ENCODE peak calls at places on chromosomes 6 and 20, in seven cellular contexts. C is nucleus accumbens, B is NCI-H774, U is NCI-H524, Q is iris pigment epithelial cell, I is fibroblast of gingiva, N is NCI-H1417. E is an unnamed sample.

GRCh38 chr6:52310932-52311331 is 26.4 kb upstream of the MCM3 start:
- DNase-seq in B (no peak), C (peak), N (no peak), U (no peak), Q (no peak), I (no peak), E (no peak)

GRCh38 chr20:46132705-46133120 is 14.6 kb downstream of the CD40 start:
- DNase-seq in I (peak), B (peak), Q (peak), C (peak), N (peak), U (peak), E (peak)

GRCh38 chr6:63802606-63803206 is 167.1 kb downstream of the PHF3 start:
- DNase-seq in Q (peak), I (peak), B (peak), N (no peak), U (no peak), C (no peak), E (no peak)

GRCh38 chr6:144383336-144383735 is 98.2 kb downstream of the UTRN start:
- DNase-seq in N (no peak), C (no peak), U (no peak), B (no peak), Q (no peak), I (no peak), E (no peak)

GRCh38 chr6:92586236-92586977 is 833.0 kb downstream of the EPHA7 start:
- DNase-seq in U (no peak), Q (no peak), B (no peak), N (no peak), C (no peak), I (no peak), E (no peak)

GRCh38 chr6:89198235-89198634 is 18.9 kb downstream of the GABRR1 start:
- DNase-seq in Q (no peak), I (no peak), U (no peak), C (no peak), N (no peak), B (no peak), E (no peak)

GRCh38 chr6:43990275-43990626 is 137.0 kb downstream of the MRPL14 start:
- DNase-seq in B (no peak), N (no peak), U (no peak), I (no peak), C (no peak), Q (no peak), E (no peak)

GRCh38 chr20:52261792-52262191 is 70.2 kb upstream of the ZFP64 start:
- DNase-seq in B (no peak), U (no peak), C (no peak), I (no peak), N (no peak), Q (no peak), E (no peak)

GRCh38 chr6:125101128-125101527 is 52.4 kb upstream of the TPD52L1 start:
- DNase-seq in Q (no peak), U (no peak), B (no peak), C (no peak), N (no peak), I (no peak), E (no peak)

GRCh38 chr6:117441824-117442264 is 16.1 kb upstream of the ROS1 start:
- DNase-seq in B (no peak), U (no peak), I (peak), Q (peak), C (no peak), N (no peak), E (no peak)

GRCh38 chr6:96101564-96101963 is 85.8 kb downstream of the FUT9 start:
- DNase-seq in N (no peak), B (no peak), U (no peak), I (no peak), Q (no peak), C (no peak), E (no peak)

GRCh38 chr6:8006208-8006607 is 58.0 kb downstream of the BLOC1S5 start:
- DNase-seq in N (no peak), I (peak), U (no peak), C (no peak), B (no peak), Q (peak), E (no peak)

GRCh38 chr20:34397096-34397495 is 34.0 kb downstream of the ITCH start:
- DNase-seq in C (no peak), U (no peak), I (no peak), B (no peak), Q (peak), N (no peak), E (no peak)

GRCh38 chr20:1965520-1966278 is 28.2 kb downstream of the PDYN start:
- DNase-seq in I (peak), U (peak), N (peak), Q (peak), B (peak), C (peak), E (peak)

GRCh38 chr6:13261464-13261994 is 66.8 kb downstream of the TBC1D7 start:
- DNase-seq in U (no peak), I (no peak), C (no peak), N (no peak), B (no peak), Q (no peak), E (no peak)

GRCh38 chr20:24102290-24102689 is 113.7 kb upstream of the GGTLC1 start:
- DNase-seq in B (no peak), I (no peak), Q (no peak), U (peak), N (no peak), C (no peak), E (peak)

GRCh38 chr20:53750827-53751393 is 157.3 kb upstream of the ZNF217 start:
- DNase-seq in B (no peak), U (no peak), I (peak), N (no peak), Q (peak), C (no peak), E (peak)

GRCh38 chr6:73308712-73309533 is 45.2 kb downstream of the DPPA5 start:
- DNase-seq in B (no peak), C (no peak), Q (no peak), N (peak), U (no peak), I (no peak), E (no peak)

GRCh38 chr6:134642217-134642616 is 307.7 kb downstream of the ALDH8A1 start:
- DNase-seq in U (no peak), B (no peak), I (peak), N (no peak), C (no peak), Q (no peak), E (no peak)

GRCh38 chr6:89830385-89830809 is 717 bp downstream of the CASP8AP2 start:
- DNase-seq in C (no peak), I (no peak), U (no peak), N (peak), Q (no peak), B (no peak), E (no peak)

GRCh38 chr6:26329763-26330511 is 35.1 kb upstream of the BTN3A2 start:
- DNase-seq in C (no peak), U (peak), Q (peak), I (peak), N (peak), B (peak), E (peak)

GRCh38 chr20:19466204-19466928 is 253.9 kb downstream of the SLC24A3 start:
- DNase-seq in I (no peak), Q (no peak), N (no peak), C (no peak), U (no peak), B (no peak), E (no peak)

GRCh38 chr6:61867635-61868034 is 418.4 kb downstream of the KHDRBS2 start:
- DNase-seq in B (no peak), N (no peak), Q (no peak), U (no peak), I (no peak), C (no peak), E (no peak)

GRCh38 chr6:116251568-116252384 is 2.1 kb downstream of the TSPYL4 start:
- DNase-seq in U (no peak), N (no peak), C (no peak), I (peak), B (no peak), Q (peak), E (no peak)

GRCh38 chr6:5122504-5123112 is 37.5 kb downstream of the PPP1R3G start:
- DNase-seq in N (no peak), U (no peak), I (no peak), B (no peak), C (no peak), Q (no peak), E (no peak)

GRCh38 chr20:35135867-35136586 is 11.1 kb downstream of the EDEM2 start:
- DNase-seq in C (no peak), I (peak), N (no peak), Q (peak), U (no peak), B (no peak), E (no peak)

GRCh38 chr20:48595495-48596475 is 232.0 kb downstream of the PREX1 start:
- DNase-seq in B (no peak), N (no peak), I (no peak), C (no peak), Q (no peak), U (no peak), E (no peak)

GRCh38 chr6:53361549-53362031 is 12.8 kb upstream of the ELOVL5 start:
- DNase-seq in I (no peak), U (no peak), Q (peak), B (no peak), C (peak), N (no peak), E (no peak)

GRCh38 chr6:111769365-111770127 is 103.7 kb downstream of the FYN start:
- DNase-seq in N (no peak), U (no peak), C (no peak), B (no peak), Q (no peak), I (no peak), E (no peak)

GRCh38 chr6:170441316-170441715 is 111.8 kb downstream of the PSMB1 start:
- DNase-seq in B (no peak), C (no peak), Q (no peak), I (peak), N (no peak), U (no peak), E (no peak)

GRCh38 chr6:148967128-148967527 is 220.3 kb downstream of the UST start:
- DNase-seq in B (no peak), C (peak), N (no peak), I (no peak), U (no peak), Q (no peak), E (no peak)

GRCh38 chr6:2979819-2980464 is 8.6 kb upstream of the SERPINB6 start:
- DNase-seq in C (no peak), Q (no peak), B (no peak), I (peak), N (no peak), U (no peak), E (no peak)

GRCh38 chr6:47134476-47135189 is 92.5 kb upstream of the ADGRF1 start:
- DNase-seq in Q (peak), N (peak), I (peak), B (peak), C (no peak), U (no peak), E (no peak)

GRCh38 chr20:9945406-9945805 is 89.4 kb upstream of the ANKEF1 start:
- DNase-seq in C (no peak), B (no peak), Q (peak), U (no peak), I (no peak), N (no peak), E (no peak)

E was measured in NCI-H2171.